ENCODE peak calls at places on chromosome 20, in nine cellular contexts. E is uterus; R is anterior cingulate cortex; G is NCI-H1694; S is T1000; K is activated gamma-delta T cell treated with anti-CD3 and anti-CD28 coated beads, Interleukin-2, amount 50 U/mL, for 16 hours; O is GM03348; L is RWPE1; M is SHP77. T is an unnamed sample.

GRCh38 chr20:38604873-38605303 is 3.3 kb downstream of the ARHGAP40 start:
- DNase-seq in E (no peak), M (no peak), S (no peak), R (no peak), L (peak; percentile 99), G (no peak), K (no peak), O (no peak), T (no peak)

GRCh38 chr20:12965880-12966270 is 42.9 kb upstream of the SPTLC3 start:
- DNase-seq in E (no peak), R (no peak), K (no peak), G (no peak), M (no peak), S (no peak), L (no peak), O (no peak), T (no peak)

GRCh38 chr20:62749851-62750445 is 41.3 kb downstream of the NTSR1 start:
- DNase-seq in L (no peak), K (no peak), G (no peak), O (no peak), E (no peak), M (no peak), R (no peak), S (no peak), T (no peak)

GRCh38 chr20:58616411-58616810 is 34.7 kb upstream of the STX16 start:
- DNase-seq in E (no peak), K (no peak), M (no peak), O (no peak), L (no peak), S (no peak), G (no peak), R (no peak), T (no peak)

GRCh38 chr20:61435184-61435822 is 183.2 kb downstream of the CDH4 start:
- DNase-seq in L (no peak), R (no peak), O (no peak), S (no peak), G (no peak), M (no peak), E (no peak), K (no peak), T (no peak)

GRCh38 chr20:30485331-30486102 is 771.9 kb upstream of the DEFB115 start:
- DNase-seq in K (no peak), G (no peak), S (no peak), R (no peak), E (no peak), M (no peak), O (no peak), L (no peak), T (no peak)

GRCh38 chr20:36542019-36542488 is 735 bp downstream of the MYL9 start:
- DNase-seq in K (no peak), E (peak; percentile 72), R (no peak), S (no peak), M (peak; percentile 13), L (no peak), O (peak; percentile 89), G (no peak), T (no peak)

GRCh38 chr20:19785173-19785799 is 27.2 kb downstream of the RIN2 start:
- DNase-seq in K (no peak), L (no peak), R (no peak), G (no peak), O (peak; percentile 24), M (no peak), E (no peak), S (no peak), T (no peak)

GRCh38 chr20:46600286-46600752 is 49.9 kb upstream of the OCSTAMP start:
- DNase-seq in M (no peak), K (no peak), O (no peak), S (no peak), G (no peak), L (no peak), E (no peak), R (no peak), T (no peak)

GRCh38 chr20:46696791-46697279 is 7.6 kb upstream of the TP53RK start:
- DNase-seq in E (no peak), G (no peak), R (no peak), M (no peak), S (no peak), O (no peak), L (no peak), K (no peak), T (no peak)

GRCh38 chr20:58956078-58956477 is 25.0 kb upstream of the NELFCD start:
- DNase-seq in O (no peak), M (no peak), K (no peak), L (no peak), S (no peak), E (no peak), R (no peak), G (no peak), T (no peak)

GRCh38 chr20:32017711-32018251 is 7.5 kb downstream of the CCM2L start:
- DNase-seq in S (no peak), L (peak; percentile 78), M (peak; percentile 89), R (no peak), G (no peak), O (no peak), E (no peak), K (no peak), T (peak; percentile 90)

GRCh38 chr20:32358883-32359632 is 927 bp downstream of the ASXL1 start:
- DNase-seq in O (peak; percentile 89), K (peak; percentile 56), L (peak; percentile 97), E (peak; percentile 77), M (peak; percentile 51), S (peak; percentile 44), G (peak; percentile 28), R (peak; percentile 75), T (peak; percentile 77)

GRCh38 chr20:44401052-44401769 is 45.7 kb downstream of the HNF4A start:
- DNase-seq in E (no peak), G (no peak), M (no peak), R (no peak), S (no peak), L (no peak), O (no peak), K (no peak), T (no peak)

GRCh38 chr20:59994697-59995122 is 36.5 kb downstream of the CDH26 start:
- DNase-seq in O (no peak), M (peak; percentile 66), K (no peak), G (no peak), L (peak; percentile 99), R (no peak), E (peak; percentile 24), S (no peak), T (no peak)

GRCh38 chr20:32484221-32485125 is 100.7 kb downstream of the NOL4L start:
- DNase-seq in L (no peak), R (peak; percentile 47), E (peak; percentile 60), K (no peak), S (no peak), O (peak; percentile 61), G (no peak), M (peak; percentile 10), T (no peak)

GRCh38 chr20:40643891-40644290 is 45.1 kb downstream of the MAFB start:
- DNase-seq in L (no peak), K (no peak), O (no peak), E (no peak), G (no peak), S (no peak), R (no peak), M (no peak), T (no peak)

GRCh38 chr20:45968801-45969711 is 2.9 kb downstream of the ZNF335 start:
- DNase-seq in K (no peak), L (no peak), E (no peak), M (no peak), S (peak; percentile 31), G (no peak), O (no peak), R (no peak), T (no peak)

GRCh38 chr20:21241400-21241799 is 61.7 kb upstream of the XRN2 start:
- DNase-seq in S (no peak), G (no peak), K (no peak), R (no peak), E (no peak), O (no peak), L (no peak), M (no peak), T (no peak)

GRCh38 chr20:37439223-37439933 is 81.7 kb upstream of the NNAT start:
- DNase-seq in S (no peak), R (no peak), E (no peak), K (no peak), G (no peak), M (no peak), O (no peak), L (no peak), T (no peak)

GRCh38 chr20:61387204-61387958 is 135.3 kb downstream of the CDH4 start:
- DNase-seq in O (peak; percentile 96), R (peak; percentile 11), M (peak; percentile 18), K (no peak), E (no peak), G (no peak), S (no peak), L (peak; percentile 98), T (no peak)

GRCh38 chr20:10864076-10864672 is 190.4 kb upstream of the JAG1 start:
- DNase-seq in E (no peak), M (no peak), S (no peak), K (no peak), R (no peak), G (no peak), O (peak; percentile 25), L (peak; percentile 77), T (no peak)

GRCh38 chr20:36624068-36624813 is 18.7 kb downstream of the RAB5IF start:
- DNase-seq in E (no peak), K (no peak), R (peak; percentile 16), M (peak; percentile 39), S (no peak), O (no peak), L (no peak), G (no peak), T (no peak)

GRCh38 chr20:19791887-19792286 is 33.8 kb downstream of the RIN2 start:
- DNase-seq in S (no peak), L (no peak), G (no peak), K (no peak), R (no peak), O (no peak), M (no peak), E (no peak), T (no peak)

GRCh38 chr20:46330072-46330763 is 21.9 kb upstream of the CDH22 start:
- DNase-seq in R (peak; percentile 31), S (no peak), L (no peak), K (no peak), E (no peak), O (no peak), M (peak; percentile 81), G (no peak), T (no peak)

GRCh38 chr20:50172347-50173013 is 18.1 kb upstream of the CEBPB start:
- DNase-seq in E (peak; percentile 83), K (no peak), G (no peak), R (peak; percentile 74), S (peak; percentile 66), L (peak; percentile 91), M (peak; percentile 92), O (peak; percentile 94), T (no peak)

GRCh38 chr20:63831696-63832686 is 927 bp upstream of the ZBTB46 start:
- DNase-seq in G (no peak), M (no peak), S (no peak), K (no peak), L (no peak), R (no peak), O (no peak), E (peak; percentile 58), T (peak; percentile 43)

GRCh38 chr20:13865825-13866351 is 81.1 kb downstream of the NDUFAF5 start:
- DNase-seq in G (peak; percentile 28), K (no peak), O (peak; percentile 71), M (no peak), S (no peak), R (no peak), E (peak; percentile 48), L (no peak), T (peak; percentile 44)

GRCh38 chr20:41287327-41287726 is 30.2 kb downstream of the ZHX3 start:
- DNase-seq in L (peak; percentile 46), E (no peak), O (peak; percentile 37), S (peak; percentile 60), M (no peak), R (no peak), G (no peak), K (no peak), T (no peak)

GRCh38 chr20:62248890-62249560 is 10.7 kb downstream of the OSBPL2 start:
- DNase-seq in R (no peak), E (no peak), O (no peak), M (no peak), G (no peak), L (no peak), S (no peak), K (no peak), T (no peak)

GRCh38 chr20:33702861-33703260 is 16.7 kb upstream of the E2F1 start:
- DNase-seq in L (no peak), R (peak; percentile 30), S (no peak), M (no peak), E (no peak), K (no peak), G (peak; percentile 95), O (no peak), T (peak; percentile 93)

T was measured in cerebellum.